ENCODE peak calls at places on chromosomes 4 and X, in four cellular contexts. S, L, F and G are unnamed samples.

GRCh38 chr4:151485541-151486131 is 76.7 kb downstream of the FHIP1A start:
- DNase-seq in S (no peak), L (no peak), F (no peak), G (peak)

GRCh38 chr4:122710434-122711308 is 21.8 kb upstream of the BBS12 start:
- DNase-seq in S (no peak), L (no peak), F (no peak), G (no peak)

GRCh38 chr4:3250956-3251690 is 2.2 kb downstream of the MSANTD1 start:
- DNase-seq in S (no peak), L (no peak), F (no peak), G (peak)

GRCh38 chr4:150931796-150932195 is 83.3 kb downstream of the LRBA start:
- DNase-seq in S (no peak), L (no peak), F (no peak), G (no peak)

GRCh38 chr4:132824721-132825120 is 324.4 kb upstream of the PCDH10 start:
- DNase-seq in S (no peak), L (no peak), F (no peak), G (no peak)

GRCh38 chr4:154329268-154329858 is 162.2 kb downstream of the DCHS2 start:
- DNase-seq in S (no peak), L (peak), F (peak), G (peak)

GRCh38 chrX:70468709-70469108 is 24.1 kb downstream of the DLG3 start:
- DNase-seq in S (no peak), L (no peak), F (no peak), G (no peak)

GRCh38 chr4:163542275-163542674 is 47.8 kb downstream of the TMA16 start:
- DNase-seq in S (no peak), L (no peak), F (no peak), G (peak)

GRCh38 chr4:51843309-51844156 is 580 bp downstream of the DCUN1D4 start:
- DNase-seq in S (peak), L (peak), F (peak), G (peak)

GRCh38 chr4:183399616-183400015 is 44.8 kb upstream of the CDKN2AIP start:
- DNase-seq in S (no peak), L (no peak), F (no peak), G (no peak)

GRCh38 chrX:31499120-31499519 is 427.3 kb upstream of the FTHL17 start:
- DNase-seq in S (no peak), L (no peak), F (no peak), G (no peak)

GRCh38 chrX:65985922-65986588 is 53.8 kb downstream of the VSIG4 start:
- DNase-seq in S (no peak), L (peak), F (peak), G (peak)

GRCh38 chr4:185573651-185574199 is 38.4 kb upstream of the PDLIM3 start:
- DNase-seq in S (no peak), L (no peak), F (peak), G (no peak)

GRCh38 chr4:124433500-124433899 is 279.0 kb downstream of the ANKRD50 start:
- DNase-seq in S (no peak), L (no peak), F (no peak), G (no peak)

GRCh38 chr4:152255437-152255836 is 280.5 kb downstream of the FBXW7 start:
- DNase-seq in S (peak), L (no peak), F (no peak), G (no peak)

GRCh38 chr4:121698119-121698732 is 1.4 kb upstream of the ANXA5 start:
- DNase-seq in S (no peak), L (no peak), F (no peak), G (no peak)

GRCh38 chr4:96009720-96010119 is 169.8 kb downstream of the PDHA2 start:
- DNase-seq in S (no peak), L (no peak), F (no peak), G (no peak)

GRCh38 chr4:94843222-94843621 is 85.5 kb downstream of the BMPR1B start:
- DNase-seq in S (no peak), L (no peak), F (no peak), G (no peak)

GRCh38 chr4:52843958-52844357 is 18.2 kb upstream of the RASL11B start:
- DNase-seq in S (no peak), L (no peak), F (no peak), G (no peak)

GRCh38 chrX:67384403-67384802 is 159.4 kb upstream of the AR start:
- DNase-seq in S (no peak), L (no peak), F (no peak), G (no peak)

GRCh38 chr4:14168919-14169318 is 541.4 kb upstream of the BOD1L1 start:
- DNase-seq in S (no peak), L (no peak), F (peak), G (peak)

GRCh38 chr4:109574443-109574850 is 14.4 kb downstream of the MCUB start:
- DNase-seq in S (no peak), L (no peak), F (peak), G (peak)

GRCh38 chrX:150074175-150074574 is 135.9 kb upstream of the EOLA2 start:
- DNase-seq in S (no peak), L (no peak), F (no peak), G (no peak)

GRCh38 chr4:178778500-178778899 is 1336.3 kb upstream of the AGA start:
- DNase-seq in S (no peak), L (no peak), F (no peak), G (no peak)